ENCODE peak calls at places on chromosomes 5 and 9, in five cellular contexts. One of them, this sample, is unnamed.

GRCh38 chr5:18977880-18978279 is 1010.1 kb downstream of the CDH18 start:
- DNase-seq in HCT116: no peak
- DNase-seq in substantia nigra: no peak
- DNase-seq in thoracic aorta: no peak
- DNase-seq in brain microvascular endothelial cell: no peak
- DNase-seq in this sample: no peak

GRCh38 chr9:5382479-5382878 is 42.8 kb upstream of the RLN1 start:
- DNase-seq in substantia nigra: no peak
- DNase-seq in thoracic aorta: no peak
- DNase-seq in brain microvascular endothelial cell: no peak
- DNase-seq in HCT116: no peak
- DNase-seq in this sample: no peak

GRCh38 chr5:37552770-37553719 is 173.9 kb downstream of the WDR70 start:
- DNase-seq in brain microvascular endothelial cell: peak
- DNase-seq in substantia nigra: no peak
- DNase-seq in HCT116: no peak
- DNase-seq in thoracic aorta: no peak
- DNase-seq in this sample: no peak

GRCh38 chr9:133199648-133200321 is 9.3 kb downstream of the OBP2B start:
- DNase-seq in HCT116: no peak
- DNase-seq in substantia nigra: no peak
- DNase-seq in thoracic aorta: no peak
- DNase-seq in brain microvascular endothelial cell: no peak
- DNase-seq in this sample: no peak

GRCh38 chr5:112479418-112479817 is 60.3 kb upstream of the EPB41L4A start:
- DNase-seq in substantia nigra: no peak
- DNase-seq in brain microvascular endothelial cell: peak
- DNase-seq in thoracic aorta: no peak
- DNase-seq in HCT116: no peak
- DNase-seq in this sample: no peak

GRCh38 chr9:85079374-85079773 is 409.8 kb downstream of the NTRK2 start:
- DNase-seq in brain microvascular endothelial cell: no peak
- DNase-seq in HCT116: no peak
- DNase-seq in thoracic aorta: no peak
- DNase-seq in substantia nigra: no peak
- DNase-seq in this sample: no peak

GRCh38 chr5:173472784-173473278 is 143.6 kb downstream of the BOD1 start:
- DNase-seq in brain microvascular endothelial cell: no peak
- DNase-seq in substantia nigra: no peak
- DNase-seq in HCT116: no peak
- DNase-seq in thoracic aorta: peak
- DNase-seq in this sample: no peak

GRCh38 chr5:76192837-76193236 is 109.7 kb downstream of the SV2C start:
- DNase-seq in substantia nigra: no peak
- DNase-seq in thoracic aorta: no peak
- DNase-seq in HCT116: no peak
- DNase-seq in brain microvascular endothelial cell: no peak
- DNase-seq in this sample: no peak

GRCh38 chr5:133467712-133468463 is 144.5 kb downstream of the FSTL4 start:
- DNase-seq in substantia nigra: no peak
- DNase-seq in HCT116: no peak
- DNase-seq in thoracic aorta: no peak
- DNase-seq in brain microvascular endothelial cell: no peak
- DNase-seq in this sample: no peak

GRCh38 chr9:93493949-93494348 is 40.6 kb upstream of the FAM120AOS start:
- DNase-seq in brain microvascular endothelial cell: no peak
- DNase-seq in substantia nigra: no peak
- DNase-seq in HCT116: no peak
- DNase-seq in thoracic aorta: no peak
- DNase-seq in this sample: no peak

GRCh38 chr5:62139741-62140140 is 166.3 kb upstream of the KIF2A start:
- DNase-seq in brain microvascular endothelial cell: no peak
- DNase-seq in thoracic aorta: no peak
- DNase-seq in HCT116: no peak
- DNase-seq in substantia nigra: no peak
- DNase-seq in this sample: no peak

GRCh38 chr5:176723440-176723839 is 76.2 kb downstream of the TSPAN17 start:
- DNase-seq in brain microvascular endothelial cell: no peak
- DNase-seq in HCT116: no peak
- DNase-seq in substantia nigra: no peak
- DNase-seq in thoracic aorta: no peak
- DNase-seq in this sample: no peak

GRCh38 chr5:173941758-173942401 is 47.1 kb upstream of the C5orf47 start:
- DNase-seq in HCT116: no peak
- DNase-seq in thoracic aorta: no peak
- DNase-seq in brain microvascular endothelial cell: no peak
- DNase-seq in substantia nigra: no peak
- DNase-seq in this sample: no peak

GRCh38 chr9:4430492-4431261 is 59.6 kb upstream of the SLC1A1 start:
- DNase-seq in substantia nigra: no peak
- DNase-seq in thoracic aorta: no peak
- DNase-seq in brain microvascular endothelial cell: peak
- DNase-seq in HCT116: no peak
- DNase-seq in this sample: no peak

GRCh38 chr5:155883966-155884555 is 442.9 kb upstream of the SGCD start:
- DNase-seq in thoracic aorta: no peak
- DNase-seq in brain microvascular endothelial cell: no peak
- DNase-seq in HCT116: no peak
- DNase-seq in substantia nigra: no peak
- DNase-seq in this sample: no peak

GRCh38 chr9:69357854-69358220 is 32.8 kb downstream of the ENTREP1 start:
- DNase-seq in substantia nigra: no peak
- DNase-seq in thoracic aorta: no peak
- DNase-seq in brain microvascular endothelial cell: no peak
- DNase-seq in HCT116: no peak
- DNase-seq in this sample: no peak

GRCh38 chr5:64939772-64940510 is 171.2 kb downstream of the CWC27 start:
- DNase-seq in HCT116: no peak
- DNase-seq in thoracic aorta: no peak
- DNase-seq in brain microvascular endothelial cell: peak
- DNase-seq in substantia nigra: no peak
- DNase-seq in this sample: no peak

GRCh38 chr9:100602302-100602930 is 24.5 kb downstream of the CAVIN4 start:
- DNase-seq in thoracic aorta: no peak
- DNase-seq in brain microvascular endothelial cell: peak
- DNase-seq in substantia nigra: no peak
- DNase-seq in HCT116: peak
- DNase-seq in this sample: no peak

GRCh38 chr5:74639538-74640449 is 734 bp downstream of the ENC1 start:
- DNase-seq in HCT116: no peak
- DNase-seq in thoracic aorta: no peak
- DNase-seq in substantia nigra: no peak
- DNase-seq in brain microvascular endothelial cell: no peak
- DNase-seq in this sample: no peak

GRCh38 chr9:31166516-31166915 is 1217.9 kb upstream of the ACO1 start:
- DNase-seq in substantia nigra: no peak
- DNase-seq in brain microvascular endothelial cell: no peak
- DNase-seq in thoracic aorta: no peak
- DNase-seq in HCT116: no peak
- DNase-seq in this sample: no peak

GRCh38 chr5:38780950-38781349 is 64.9 kb upstream of the OSMR start:
- DNase-seq in HCT116: no peak
- DNase-seq in brain microvascular endothelial cell: peak
- DNase-seq in thoracic aorta: no peak
- DNase-seq in substantia nigra: peak
- DNase-seq in this sample: no peak

GRCh38 chr5:132466453-132467291 is 23.9 kb downstream of the IRF1 start:
- DNase-seq in HCT116: no peak
- DNase-seq in brain microvascular endothelial cell: peak
- DNase-seq in thoracic aorta: no peak
- DNase-seq in substantia nigra: peak
- DNase-seq in this sample: peak

GRCh38 chr5:171102877-171103610 is 206.0 kb upstream of the TLX3 start:
- DNase-seq in brain microvascular endothelial cell: no peak
- DNase-seq in thoracic aorta: no peak
- DNase-seq in substantia nigra: no peak
- DNase-seq in HCT116: no peak
- DNase-seq in this sample: no peak

GRCh38 chr5:17918373-17919104 is 284.3 kb downstream of the TAF11L14 start:
- DNase-seq in brain microvascular endothelial cell: peak
- DNase-seq in thoracic aorta: no peak
- DNase-seq in substantia nigra: no peak
- DNase-seq in HCT116: no peak
- DNase-seq in this sample: no peak

GRCh38 chr9:124259273-124260078 is 1.7 kb downstream of the NEK6 start:
- DNase-seq in thoracic aorta: peak
- DNase-seq in substantia nigra: no peak
- DNase-seq in brain microvascular endothelial cell: peak
- DNase-seq in HCT116: peak
- DNase-seq in this sample: no peak

GRCh38 chr9:133880851-133881634 is 111.1 kb downstream of the VAV2 start:
- DNase-seq in thoracic aorta: no peak
- DNase-seq in HCT116: no peak
- DNase-seq in brain microvascular endothelial cell: peak
- DNase-seq in substantia nigra: no peak
- DNase-seq in this sample: no peak

GRCh38 chr5:123807177-123807900 is 295.4 kb downstream of the CSNK1G3 start:
- DNase-seq in HCT116: no peak
- DNase-seq in thoracic aorta: no peak
- DNase-seq in brain microvascular endothelial cell: no peak
- DNase-seq in substantia nigra: no peak
- DNase-seq in this sample: no peak

GRCh38 chr5:107388111-107388861 is 282.5 kb downstream of the EFNA5 start:
- DNase-seq in thoracic aorta: no peak
- DNase-seq in substantia nigra: no peak
- DNase-seq in brain microvascular endothelial cell: peak
- DNase-seq in HCT116: no peak
- DNase-seq in this sample: no peak

GRCh38 chr9:69446496-69446895 is 121.5 kb downstream of the ENTREP1 start:
- DNase-seq in brain microvascular endothelial cell: no peak
- DNase-seq in HCT116: no peak
- DNase-seq in thoracic aorta: no peak
- DNase-seq in substantia nigra: no peak
- DNase-seq in this sample: no peak

GRCh38 chr9:91239367-91240111 is 122.2 kb downstream of the AUH start:
- DNase-seq in HCT116: no peak
- DNase-seq in substantia nigra: no peak
- DNase-seq in thoracic aorta: no peak
- DNase-seq in brain microvascular endothelial cell: no peak
- DNase-seq in this sample: no peak

GRCh38 chr5:113612060-113612496 is 98.6 kb downstream of the YTHDC2 start:
- DNase-seq in HCT116: peak
- DNase-seq in thoracic aorta: no peak
- DNase-seq in brain microvascular endothelial cell: no peak
- DNase-seq in substantia nigra: no peak
- DNase-seq in this sample: no peak

GRCh38 chr9:124632077-124632621 is 125.0 kb upstream of the NR5A1 start:
- DNase-seq in brain microvascular endothelial cell: no peak
- DNase-seq in thoracic aorta: no peak
- DNase-seq in HCT116: no peak
- DNase-seq in substantia nigra: no peak
- DNase-seq in this sample: no peak

GRCh38 chr5:31133488-31133887 is 60.0 kb upstream of the CDH6 start:
- DNase-seq in HCT116: no peak
- DNase-seq in brain microvascular endothelial cell: peak
- DNase-seq in substantia nigra: no peak
- DNase-seq in thoracic aorta: no peak
- DNase-seq in this sample: no peak

GRCh38 chr5:31130682-31131081 is 62.8 kb upstream of the CDH6 start:
- DNase-seq in substantia nigra: no peak
- DNase-seq in HCT116: no peak
- DNase-seq in thoracic aorta: no peak
- DNase-seq in brain microvascular endothelial cell: no peak
- DNase-seq in this sample: no peak

GRCh38 chr5:31135542-31135941 is 57.9 kb upstream of the CDH6 start:
- DNase-seq in brain microvascular endothelial cell: no peak
- DNase-seq in substantia nigra: no peak
- DNase-seq in HCT116: no peak
- DNase-seq in thoracic aorta: no peak
- DNase-seq in this sample: no peak

GRCh38 chr5:31131381-31131811 is 62.1 kb upstream of the CDH6 start:
- DNase-seq in substantia nigra: no peak
- DNase-seq in brain microvascular endothelial cell: peak
- DNase-seq in thoracic aorta: no peak
- DNase-seq in HCT116: no peak
- DNase-seq in this sample: no peak
- H3K27ac ChIP-seq in substantia nigra: no peak
- H3K27ac ChIP-seq in brain microvascular endothelial cell: no peak
- H3K27ac ChIP-seq in thoracic aorta: no peak
- H3K27ac ChIP-seq in HCT116: no peak
- H3K27ac ChIP-seq in this sample: no peak

GRCh38 chr5:181215997-181216982 is 6.8 kb upstream of the TRIM41 start:
- DNase-seq in brain microvascular endothelial cell: no peak
- DNase-seq in substantia nigra: no peak
- DNase-seq in thoracic aorta: no peak
- DNase-seq in HCT116: no peak
- DNase-seq in this sample: no peak
- H3K27ac ChIP-seq in brain microvascular endothelial cell: no peak
- H3K27ac ChIP-seq in substantia nigra: no peak
- H3K27ac ChIP-seq in thoracic aorta: peak
- H3K27ac ChIP-seq in HCT116: no peak
- H3K27ac ChIP-seq in this sample: peak

DNA sequence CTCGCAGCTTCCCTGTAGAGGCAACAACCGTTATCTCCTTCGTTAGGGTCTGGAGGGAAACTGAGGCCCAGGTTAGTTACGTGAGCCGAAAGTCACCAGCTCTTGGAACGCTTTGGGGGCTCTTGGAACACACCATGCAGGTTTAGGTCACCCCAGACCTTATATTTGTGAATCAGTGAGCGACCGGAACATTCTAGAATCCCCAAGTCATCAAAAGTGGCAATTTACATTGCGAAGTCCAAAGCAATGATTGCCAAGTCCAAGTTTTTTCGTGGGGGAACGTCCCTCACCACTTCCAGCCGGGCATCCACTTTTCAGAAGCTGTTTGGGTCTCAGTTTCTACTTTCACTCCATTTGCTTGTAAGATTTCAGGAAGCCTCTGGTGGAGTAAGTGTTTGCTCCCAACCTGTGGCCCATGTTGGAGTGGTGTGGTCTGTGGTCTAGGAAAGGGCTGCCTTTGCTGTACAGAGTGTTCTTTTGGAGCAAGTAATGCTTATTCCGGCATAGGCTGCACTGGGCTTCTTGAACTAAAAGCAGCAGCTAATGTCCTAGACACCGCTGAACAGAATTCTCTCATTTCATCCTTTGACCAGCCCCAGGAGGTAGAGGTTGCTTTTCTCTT is 32.8 kb upstream of the SPRY4 start:
- DNase-seq in HCT116: no peak
- DNase-seq in substantia nigra: no peak
- DNase-seq in brain microvascular endothelial cell: peak
- DNase-seq in thoracic aorta: no peak
- DNase-seq in this sample: no peak
- H3K27ac ChIP-seq in HCT116: peak
- H3K27ac ChIP-seq in substantia nigra: peak
- H3K27ac ChIP-seq in brain microvascular endothelial cell: peak
- H3K27ac ChIP-seq in thoracic aorta: peak
- H3K27ac ChIP-seq in this sample: peak

GRCh38 chr9:128242828-128243485 is 32.9 kb downstream of the GOLGA2 start:
- DNase-seq in HCT116: no peak
- DNase-seq in brain microvascular endothelial cell: no peak
- DNase-seq in substantia nigra: no peak
- DNase-seq in thoracic aorta: no peak
- DNase-seq in this sample: no peak
- H3K27ac ChIP-seq in HCT116: no peak
- H3K27ac ChIP-seq in brain microvascular endothelial cell: no peak
- H3K27ac ChIP-seq in substantia nigra: no peak
- H3K27ac ChIP-seq in thoracic aorta: no peak
- H3K27ac ChIP-seq in this sample: no peak

GRCh38 chr5:180170810-180171567 is 38.0 kb downstream of the RASGEF1C start:
- DNase-seq in substantia nigra: no peak
- DNase-seq in thoracic aorta: no peak
- DNase-seq in HCT116: no peak
- DNase-seq in brain microvascular endothelial cell: no peak
- DNase-seq in this sample: no peak
- H3K27ac ChIP-seq in substantia nigra: peak
- H3K27ac ChIP-seq in thoracic aorta: no peak
- H3K27ac ChIP-seq in HCT116: no peak
- H3K27ac ChIP-seq in brain microvascular endothelial cell: no peak
- H3K27ac ChIP-seq in this sample: no peak